ENCODE peak calls at places on chromosomes 4 and X, in five cellular contexts. Z is stimulated activated CD8-positive, alpha-beta memory T cell treated with anti-CD3 and anti-CD28 coated beads, Interleukin-7, amount 100 ng/mL, for 24 hours; J is GM03348; Y is cardiac muscle cell; R is HTR-8/SVneo. C is an unnamed sample.

GRCh38 chr4:7830747-7831146 is 108.9 kb downstream of the AFAP1 start:
- DNase-seq in Z (no peak), J (no peak), Y (no peak), R (no peak), C (no peak)

GRCh38 chr4:10438924-10439323 is 18.3 kb downstream of the ZNF518B start:
- DNase-seq in Z (no peak), J (no peak), Y (no peak), R (no peak), C (no peak)

GRCh38 chr4:7737752-7738457 is 201.8 kb downstream of the AFAP1 start:
- DNase-seq in Z (no peak), J (no peak), Y (no peak), R (no peak), C (no peak)

GRCh38 chrX:24767557-24767956 is 73.8 kb downstream of the POLA1 start:
- DNase-seq in Z (no peak), J (no peak), Y (no peak), R (no peak), C (no peak)

GRCh38 chrX:129783176-129783776 is 3.5 kb downstream of the SASH3 start:
- DNase-seq in Z (no peak), J (no peak), Y (no peak), R (no peak), C (no peak)

GRCh38 chr4:7032591-7032990 is 10.6 kb upstream of the TADA2B start:
- DNase-seq in Z (no peak), J (no peak), Y (peak), R (no peak), C (no peak)

GRCh38 chr4:30945586-30945985 is 225.4 kb downstream of the PCDH7 start:
- DNase-seq in Z (no peak), J (no peak), Y (peak), R (no peak), C (no peak)

GRCh38 chr4:57426779-57427395 is 316.7 kb upstream of the IGFBP7 start:
- DNase-seq in Z (no peak), J (peak), Y (peak), R (peak), C (peak)

GRCh38 chr4:105243446-105243845 is 96.8 kb downstream of the TET2 start:
- DNase-seq in Z (no peak), J (no peak), Y (no peak), R (no peak), C (no peak)